ENCODE peak calls at places on chromosomes 2 and 18, in seven cellular contexts. Q, Y, P, E, F, N and V are unnamed samples.

GRCh38 chr18:28040720-28041119 is 136.2 kb downstream of the CDH2 start:
- DNase-seq in Q (no peak), Y (no peak), P (no peak), E (no peak), F (no peak), N (no peak), V (no peak)

GRCh38 chr2:197079832-197080555 is 153.5 kb upstream of the PGAP1 start:
- DNase-seq in Q (no peak), Y (no peak), P (peak; percentile 66), E (no peak), F (no peak), N (no peak), V (no peak)

GRCh38 chr2:60439219-60439974 is 114.1 kb downstream of the BCL11A start:
- DNase-seq in Q (peak; percentile 71), Y (no peak), P (peak; percentile 40), E (no peak), F (no peak), N (peak; percentile 41), V (peak; percentile 18)

GRCh38 chr2:15778529-15779219 is 161.7 kb upstream of the MYCN start:
- DNase-seq in Q (no peak), Y (no peak), P (no peak), E (no peak), F (no peak), N (no peak), V (no peak)

GRCh38 chr2:7792031-7792651 is 874.9 kb downstream of the RNF144A start:
- DNase-seq in Q (no peak), Y (no peak), P (no peak), E (no peak), F (no peak), N (peak; percentile 29), V (no peak)

GRCh38 chr2:200761168-200761715 is 50.5 kb upstream of the BZW1 start:
- DNase-seq in Q (no peak), Y (no peak), P (no peak), E (no peak), F (no peak), N (no peak), V (no peak)

GRCh38 chr2:161134547-161135518 is 25.4 kb upstream of the TANK start:
- DNase-seq in Q (peak; percentile 48), Y (no peak), P (no peak), E (no peak), F (no peak), N (no peak), V (no peak)

GRCh38 chr2:41905597-41906324 is 142.1 kb upstream of the PKDCC start:
- DNase-seq in Q (no peak), Y (no peak), P (no peak), E (no peak), F (no peak), N (no peak), V (no peak)

GRCh38 chr18:77108001-77108692 is 24.4 kb downstream of the MBP start:
- DNase-seq in Q (peak; percentile 73), Y (no peak), P (no peak), E (no peak), F (no peak), N (no peak), V (peak; percentile 78)

GRCh38 chr2:9463698-9464034 is 10.7 kb upstream of the IAH1 start:
- DNase-seq in Q (no peak), Y (no peak), P (no peak), E (no peak), F (no peak), N (no peak), V (no peak)

GRCh38 chr2:58606799-58607198 is 365.7 kb upstream of the FANCL start:
- DNase-seq in Q (no peak), Y (no peak), P (no peak), E (no peak), F (no peak), N (no peak), V (no peak)

GRCh38 chr18:21203096-21203495 is 38.9 kb upstream of the GREB1L start:
- DNase-seq in Q (no peak), Y (no peak), P (no peak), E (no peak), F (no peak), N (no peak), V (no peak)

GRCh38 chr2:68970566-68970965 is 3.9 kb upstream of the GKN1 start:
- DNase-seq in Q (no peak), Y (no peak), P (no peak), E (no peak), F (no peak), N (no peak), V (no peak)

GRCh38 chr2:233997726-233998125 is 52.8 kb upstream of the SPP2 start:
- DNase-seq in Q (no peak), Y (no peak), P (no peak), E (no peak), F (no peak), N (no peak), V (no peak)

GRCh38 chr2:98790221-98790620 is 59.3 kb upstream of the MGAT4A start:
- DNase-seq in Q (no peak), Y (no peak), P (no peak), E (no peak), F (no peak), N (no peak), V (no peak)

GRCh38 chr18:362914-363295 is 95.1 kb upstream of the THOC1 start:
- DNase-seq in Q (no peak), Y (no peak), P (no peak), E (no peak), F (no peak), N (no peak), V (no peak)

GRCh38 chr2:2720351-2720750 is 389.3 kb upstream of the MYT1L start:
- DNase-seq in Q (no peak), Y (no peak), P (no peak), E (no peak), F (no peak), N (no peak), V (no peak)

GRCh38 chr2:221572821-221573429 is 821 bp upstream of the EPHA4 start:
- DNase-seq in Q (peak; percentile 59), Y (no peak), P (no peak), E (peak; percentile 27), F (peak; percentile 6), N (no peak), V (peak; percentile 18)

GRCh38 chr2:43307046-43307445 is 80.6 kb upstream of the ZFP36L2 start:
- DNase-seq in Q (no peak), Y (no peak), P (no peak), E (no peak), F (no peak), N (no peak), V (no peak)

GRCh38 chr2:19185061-19185460 is 173.4 kb downstream of the OSR1 start:
- DNase-seq in Q (no peak), Y (no peak), P (no peak), E (no peak), F (no peak), N (no peak), V (no peak)